ENCODE peak calls at places on chromosomes 4 and X, in seven cellular contexts. Z, H, J, Y, X, M and O are unnamed samples.

GRCh38 chrX:9646471-9647038 is 119.1 kb downstream of the GPR143 start:
- DNase-seq in Z (no peak), H (no peak), J (no peak), Y (no peak), X (no peak), M (no peak), O (no peak)

GRCh38 chr4:120673696-120674095 is 248.8 kb downstream of the PRDM5 start:
- DNase-seq in Z (no peak), H (no peak), J (no peak), Y (no peak), X (no peak), M (no peak), O (no peak)

GRCh38 chrX:48083212-48083611 is 11.8 kb upstream of the ZNF630 start:
- DNase-seq in Z (peak; percentile 47), H (peak; percentile 20), J (peak; percentile 13), Y (peak; percentile 28), X (peak; percentile 51), M (peak; percentile 56), O (peak; percentile 46)

GRCh38 chrX:123330229-123330942 is 146.3 kb downstream of the GRIA3 start:
- DNase-seq in Z (no peak), H (no peak), J (no peak), Y (no peak), X (no peak), M (no peak), O (no peak)

GRCh38 chr4:11632015-11632414 is 203.3 kb upstream of the HS3ST1 start:
- DNase-seq in Z (no peak), H (no peak), J (no peak), Y (no peak), X (no peak), M (no peak), O (no peak)

GRCh38 chrX:149470960-149471359 is 34.1 kb downstream of the IDS start:
- DNase-seq in Z (peak; percentile 67), H (peak; percentile 48), J (peak; percentile 75), Y (peak; percentile 39), X (peak; percentile 46), M (peak; percentile 64), O (peak; percentile 77)

GRCh38 chr4:74433043-74433442 is 11.9 kb upstream of the AREG start:
- DNase-seq in Z (no peak), H (no peak), J (no peak), Y (no peak), X (no peak), M (no peak), O (no peak)

GRCh38 chr4:65747386-65747785 is 77.1 kb upstream of the EPHA5 start:
- DNase-seq in Z (no peak), H (no peak), J (no peak), Y (no peak), X (no peak), M (no peak), O (no peak)

GRCh38 chr4:82770607-82771006 is 28.0 kb downstream of the SCD5 start:
- DNase-seq in Z (no peak), H (no peak), J (no peak), Y (no peak), X (no peak), M (no peak), O (no peak)

GRCh38 chr4:169620846-169621228 is 459 bp downstream of the CLCN3 start:
- DNase-seq in Z (peak; percentile 45), H (no peak), J (no peak), Y (peak; percentile 17), X (peak; percentile 24), M (peak; percentile 41), O (no peak)

GRCh38 chrX:68084765-68085164 is 348.5 kb downstream of the OPHN1 start:
- DNase-seq in Z (no peak), H (no peak), J (no peak), Y (no peak), X (no peak), M (no peak), O (no peak)

GRCh38 chrX:130902446-130902782 is 595 bp downstream of the ENOX2 start:
- DNase-seq in Z (no peak), H (no peak), J (no peak), Y (no peak), X (no peak), M (no peak), O (no peak)

GRCh38 chr4:5912614-5913019 is 19.7 kb upstream of the CRMP1 start:
- DNase-seq in Z (no peak), H (no peak), J (no peak), Y (peak; percentile 84), X (no peak), M (no peak), O (no peak)

GRCh38 chr4:73870778-73871177 is 1.6 kb downstream of the CXCL1 start:
- DNase-seq in Z (no peak), H (no peak), J (no peak), Y (no peak), X (no peak), M (no peak), O (no peak)